ENCODE peak calls at places on chromosomes 5 and 9, in six cellular contexts. One of them, this sample, is unnamed.

GRCh38 chr5:59174248-59174844 is 591.5 kb downstream of the RAB3C start:
- DNase-seq in K562: peak
- DNase-seq in GM12891: no peak
- DNase-seq in HepG2: peak
- DNase-seq in H1: no peak
- DNase-seq in GM12878: no peak
- DNase-seq in this sample: no peak

GRCh38 chr5:17118631-17119030 is 98.8 kb upstream of the BASP1 start:
- DNase-seq in K562: peak
- DNase-seq in GM12891: no peak
- DNase-seq in GM12878: no peak
- DNase-seq in HepG2: peak
- DNase-seq in H1: no peak
- DNase-seq in this sample: no peak

GRCh38 chr5:97499605-97500004 is 316.6 kb upstream of the RIOK2 start:
- DNase-seq in GM12891: no peak
- DNase-seq in HepG2: no peak
- DNase-seq in K562: no peak
- DNase-seq in GM12878: no peak
- DNase-seq in H1: no peak
- DNase-seq in this sample: no peak

GRCh38 chr5:84376346-84376745 is 8.3 kb downstream of the EDIL3 start:
- DNase-seq in GM12878: no peak
- DNase-seq in GM12891: no peak
- DNase-seq in K562: no peak
- DNase-seq in H1: no peak
- DNase-seq in HepG2: no peak
- DNase-seq in this sample: no peak

GRCh38 chr9:37034938-37035471 is 937 bp upstream of the PAX5 start:
- DNase-seq in HepG2: no peak
- DNase-seq in H1: peak
- DNase-seq in GM12891: no peak
- DNase-seq in K562: no peak
- DNase-seq in GM12878: no peak
- DNase-seq in this sample: no peak

GRCh38 chr9:111874500-111874899 is 22.1 kb upstream of the UGCG start:
- DNase-seq in HepG2: no peak
- DNase-seq in GM12878: no peak
- DNase-seq in K562: no peak
- DNase-seq in GM12891: no peak
- DNase-seq in H1: no peak
- DNase-seq in this sample: no peak

GRCh38 chr9:14170973-14171596 is 142.9 kb downstream of the NFIB start:
- DNase-seq in HepG2: no peak
- DNase-seq in K562: no peak
- DNase-seq in H1: no peak
- DNase-seq in GM12891: no peak
- DNase-seq in GM12878: no peak
- DNase-seq in this sample: no peak

GRCh38 chr9:99368341-99369326 is 146.6 kb downstream of the SEC61B start:
- DNase-seq in GM12891: peak
- DNase-seq in HepG2: no peak
- DNase-seq in K562: no peak
- DNase-seq in GM12878: peak
- DNase-seq in H1: no peak
- DNase-seq in this sample: peak

GRCh38 chr5:124634228-124634819 is 112.1 kb downstream of the ZNF608 start:
- DNase-seq in K562: no peak
- DNase-seq in HepG2: peak
- DNase-seq in GM12891: no peak
- DNase-seq in GM12878: no peak
- DNase-seq in H1: no peak
- DNase-seq in this sample: no peak

GRCh38 chr9:132207187-132207586 is 45.3 kb downstream of the NTNG2 start:
- DNase-seq in K562: no peak
- DNase-seq in H1: no peak
- DNase-seq in GM12878: no peak
- DNase-seq in HepG2: no peak
- DNase-seq in GM12891: no peak
- DNase-seq in this sample: no peak

GRCh38 chr9:36298566-36298965 is 40.3 kb upstream of the GNE start:
- DNase-seq in K562: no peak
- DNase-seq in HepG2: no peak
- DNase-seq in H1: no peak
- DNase-seq in GM12891: no peak
- DNase-seq in GM12878: no peak
- DNase-seq in this sample: no peak

GRCh38 chr5:53406630-53407316 is 73.7 kb upstream of the FST start:
- DNase-seq in GM12891: no peak
- DNase-seq in H1: no peak
- DNase-seq in K562: no peak
- DNase-seq in HepG2: peak
- DNase-seq in GM12878: no peak
- DNase-seq in this sample: no peak

GRCh38 chr5:62134811-62135210 is 171.2 kb upstream of the KIF2A start:
- DNase-seq in HepG2: no peak
- DNase-seq in K562: no peak
- DNase-seq in GM12878: no peak
- DNase-seq in H1: no peak
- DNase-seq in GM12891: no peak
- DNase-seq in this sample: no peak

GRCh38 chr5:154202379-154203260 is 12.1 kb downstream of the GALNT10 start:
- DNase-seq in K562: peak
- DNase-seq in GM12878: no peak
- DNase-seq in HepG2: no peak
- DNase-seq in GM12891: peak
- DNase-seq in H1: no peak
- DNase-seq in this sample: peak

GRCh38 chr9:122988919-122989614 is 44.4 kb upstream of the GPR21 start:
- DNase-seq in GM12891: peak
- DNase-seq in HepG2: no peak
- DNase-seq in GM12878: no peak
- DNase-seq in K562: no peak
- DNase-seq in H1: no peak
- DNase-seq in this sample: no peak

GRCh38 chr5:95519681-95520080 is 35.1 kb downstream of the SKIC3 start:
- DNase-seq in K562: no peak
- DNase-seq in HepG2: no peak
- DNase-seq in GM12891: no peak
- DNase-seq in H1: no peak
- DNase-seq in GM12878: no peak
- DNase-seq in this sample: no peak

GRCh38 chr5:168645195-168645594 is 66.0 kb upstream of the PANK3 start:
- DNase-seq in GM12891: no peak
- DNase-seq in K562: no peak
- DNase-seq in H1: no peak
- DNase-seq in HepG2: no peak
- DNase-seq in GM12878: no peak
- DNase-seq in this sample: no peak

GRCh38 chr9:107638922-107639321 is 149.4 kb upstream of the KLF4 start:
- DNase-seq in GM12878: no peak
- DNase-seq in K562: no peak
- DNase-seq in HepG2: no peak
- DNase-seq in H1: no peak
- DNase-seq in GM12891: no peak
- DNase-seq in this sample: no peak

GRCh38 chr9:92094655-92095054 is 20.6 kb downstream of the SPTLC1 start:
- DNase-seq in HepG2: peak
- DNase-seq in GM12891: no peak
- DNase-seq in H1: no peak
- DNase-seq in GM12878: no peak
- DNase-seq in K562: peak
- DNase-seq in this sample: no peak

GRCh38 chr5:30469691-30470090 is 723.8 kb upstream of the CDH6 start:
- DNase-seq in K562: no peak
- DNase-seq in HepG2: no peak
- DNase-seq in GM12878: no peak
- DNase-seq in GM12891: no peak
- DNase-seq in H1: no peak
- DNase-seq in this sample: no peak

GRCh38 chr5:73395274-73395673 is 53.3 kb downstream of the FOXD1 start:
- DNase-seq in HepG2: no peak
- DNase-seq in H1: no peak
- DNase-seq in K562: no peak
- DNase-seq in GM12878: no peak
- DNase-seq in GM12891: no peak
- DNase-seq in this sample: no peak

DNA sequence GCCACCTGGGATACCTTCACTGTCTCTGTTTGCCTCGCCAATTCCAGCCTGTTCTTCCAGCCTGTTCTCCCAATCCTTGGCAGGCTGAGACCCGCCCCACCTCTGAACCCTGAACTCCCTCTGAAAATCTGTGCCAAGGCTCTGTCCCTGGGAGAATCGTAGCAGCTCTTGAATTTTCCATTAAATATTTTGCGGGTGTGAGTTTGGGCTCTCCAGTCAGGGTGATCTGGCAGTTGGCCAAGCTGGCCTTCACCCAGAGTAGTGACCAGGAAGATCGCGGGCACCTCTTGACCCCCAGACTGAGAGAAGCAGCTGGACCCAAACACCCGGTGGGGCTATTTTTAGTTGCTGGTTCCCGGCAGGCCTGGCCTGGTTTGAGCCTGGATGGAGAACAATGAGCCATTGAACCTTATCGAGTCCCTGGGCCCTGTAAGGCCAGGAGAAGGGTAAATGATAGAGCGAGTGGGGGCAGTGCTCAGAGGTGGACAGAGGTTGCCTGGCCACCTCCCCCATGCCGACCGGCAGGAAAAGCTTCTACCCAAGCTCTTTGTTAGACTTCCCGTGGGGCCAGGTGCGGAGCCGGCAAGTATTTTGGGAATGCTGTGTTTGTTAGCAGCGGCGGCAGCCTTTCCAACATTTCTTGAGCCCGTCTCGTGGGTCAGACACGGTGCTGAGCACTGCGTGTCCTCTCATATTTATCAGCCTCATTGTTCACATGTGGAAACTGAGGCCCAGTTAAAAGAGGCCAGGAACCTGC is 146.2 kb downstream of the RGS3 start:
- DNase-seq in HepG2: peak
- DNase-seq in GM12878: no peak
- DNase-seq in K562: no peak
- DNase-seq in GM12891: no peak
- DNase-seq in H1: no peak
- DNase-seq in this sample: no peak
- TF ChIP-seq TAF1 in HepG2: peak
- TF ChIP-seq TAF1 in GM12878: no peak
- TF ChIP-seq TAF1 in K562: no peak
- TF ChIP-seq TAF1 in GM12891: no peak
- TF ChIP-seq TAF1 in H1: peak
- TF ChIP-seq TAF1 in this sample: no peak

GRCh38 chr5:75612211-75612579 is 942 bp downstream of the ANKDD1B start:
- DNase-seq in GM12878: no peak
- DNase-seq in H1: no peak
- DNase-seq in GM12891: no peak
- DNase-seq in K562: no peak
- DNase-seq in HepG2: no peak
- DNase-seq in this sample: no peak

GRCh38 chr5:75610201-75610600 is 1.1 kb upstream of the ANKDD1B start:
- DNase-seq in GM12878: no peak
- DNase-seq in HepG2: no peak
- DNase-seq in GM12891: no peak
- DNase-seq in K562: no peak
- DNase-seq in H1: no peak
- DNase-seq in this sample: no peak

GRCh38 chr5:75614165-75614564 is 2.9 kb downstream of the ANKDD1B start:
- DNase-seq in GM12891: no peak
- DNase-seq in HepG2: no peak
- DNase-seq in GM12878: no peak
- DNase-seq in K562: no peak
- DNase-seq in H1: no peak
- DNase-seq in this sample: no peak

GRCh38 chr5:75608886-75609285 is 2.4 kb upstream of the ANKDD1B start:
- DNase-seq in K562: peak
- DNase-seq in HepG2: no peak
- DNase-seq in GM12878: no peak
- DNase-seq in H1: no peak
- DNase-seq in GM12891: no peak
- DNase-seq in this sample: no peak

DNA sequence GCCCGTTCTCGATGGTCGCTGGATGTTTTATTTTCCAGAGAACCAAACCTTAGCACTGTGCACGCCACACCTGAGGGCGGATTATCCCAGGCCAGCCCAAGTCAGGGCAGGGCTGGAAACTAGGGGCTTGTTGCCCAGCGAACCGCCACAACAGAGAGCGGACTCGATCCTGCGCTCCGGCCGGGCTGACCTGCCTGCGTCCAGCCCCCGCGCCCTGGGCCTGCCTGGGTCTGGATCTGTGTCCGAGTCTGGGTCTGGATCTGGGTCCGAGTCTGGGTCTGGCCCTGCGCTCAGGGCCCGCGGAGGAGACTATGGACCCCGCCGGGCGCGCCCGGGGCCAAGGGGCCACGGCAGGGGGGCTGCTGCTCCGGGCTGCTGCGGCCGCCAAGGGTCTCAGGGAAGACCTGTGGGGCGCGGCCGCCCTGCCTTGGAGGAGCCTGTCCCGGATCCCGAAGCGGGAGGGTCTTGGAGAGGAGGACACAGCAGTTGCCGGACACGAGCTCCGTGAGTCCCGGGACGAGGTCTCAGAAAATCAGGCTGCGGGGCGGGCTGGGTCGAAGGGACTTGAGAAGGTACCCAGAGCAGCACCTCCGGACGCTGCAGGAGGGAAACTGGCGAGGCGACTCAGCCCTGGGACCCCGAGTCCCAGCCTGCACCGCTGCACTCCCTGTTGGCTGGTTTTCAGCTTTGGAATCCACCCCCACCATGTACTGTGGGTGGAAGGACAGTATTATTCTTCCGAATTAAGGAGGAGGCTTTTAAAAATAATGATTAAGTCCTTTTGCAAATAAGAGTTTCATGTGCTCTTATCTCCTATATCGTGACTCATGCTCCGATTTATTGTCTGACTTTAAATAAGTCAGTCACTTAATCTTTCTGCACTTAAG is at the start of gene ANKDD1B:
- DNase-seq in GM12891: peak
- DNase-seq in HepG2: no peak
- DNase-seq in K562: no peak
- DNase-seq in GM12878: no peak
- DNase-seq in H1: peak
- DNase-seq in this sample: peak
- TF ChIP-seq POLR2A in GM12891: no peak
- TF ChIP-seq POLR2A in HepG2: no peak
- TF ChIP-seq POLR2A in K562: no peak
- TF ChIP-seq POLR2A in GM12878: no peak
- TF ChIP-seq POLR2A in H1: no peak
- TF ChIP-seq POLR2A in this sample: no peak

GRCh38 chr9:121736964-121737462 is 85.6 kb downstream of the DAB2IP start:
- DNase-seq in H1: peak
- DNase-seq in GM12891: no peak
- DNase-seq in GM12878: no peak
- DNase-seq in HepG2: peak
- DNase-seq in K562: peak
- DNase-seq in this sample: no peak
- TF ChIP-seq POLR2AphosphoS5 in H1: no peak
- TF ChIP-seq POLR2AphosphoS5 in GM12891: no peak
- TF ChIP-seq POLR2AphosphoS5 in GM12878: no peak
- TF ChIP-seq POLR2AphosphoS5 in HepG2: peak
- TF ChIP-seq POLR2AphosphoS5 in K562: no peak
- TF ChIP-seq POLR2AphosphoS5 in this sample: no peak

GRCh38 chr5:8721536-8721935 is 824.3 kb downstream of the SEMA5A start:
- DNase-seq in K562: no peak
- DNase-seq in H1: no peak
- DNase-seq in HepG2: no peak
- DNase-seq in GM12878: no peak
- DNase-seq in GM12891: no peak
- DNase-seq in this sample: no peak

GRCh38 chr5:8719797-8720196 is 826.1 kb downstream of the SEMA5A start:
- DNase-seq in H1: no peak
- DNase-seq in K562: no peak
- DNase-seq in GM12891: no peak
- DNase-seq in GM12878: no peak
- DNase-seq in HepG2: no peak
- DNase-seq in this sample: no peak

GRCh38 chr5:8720476-8720875 is 825.4 kb downstream of the SEMA5A start:
- DNase-seq in HepG2: no peak
- DNase-seq in GM12878: no peak
- DNase-seq in GM12891: no peak
- DNase-seq in H1: no peak
- DNase-seq in K562: no peak
- DNase-seq in this sample: no peak
- TF ChIP-seq TAF1 in HepG2: no peak
- TF ChIP-seq TAF1 in GM12878: no peak
- TF ChIP-seq TAF1 in GM12891: no peak
- TF ChIP-seq TAF1 in H1: no peak
- TF ChIP-seq TAF1 in K562: no peak
- TF ChIP-seq TAF1 in this sample: no peak